ENCODE peak calls at places on chromosomes 1 and 21, in four cellular contexts. W, L, M and D are unnamed samples.

GRCh38 chr1:184648160-184648855 is 106.3 kb downstream of the EDEM3 start:
- DNase-seq in W (no peak), L (no peak), M (no peak), D (no peak)

GRCh38 chr1:94543003-94543402 is 1.4 kb upstream of the F3 start:
- DNase-seq in W (no peak), L (no peak), M (no peak), D (no peak)

GRCh38 chr1:93909146-93910050 is at the start of gene GCLM:
- DNase-seq in W (peak; percentile 82), L (peak; percentile 73), M (peak; percentile 87), D (peak; percentile 98)

GRCh38 chr21:28253378-28253777 is 739.3 kb downstream of the LTN1 start:
- DNase-seq in W (no peak), L (no peak), M (no peak), D (no peak)

GRCh38 chr1:156054500-156055342 is at the start of gene LAMTOR2:
- DNase-seq in W (peak; percentile 98), L (peak; percentile 99), M (peak; percentile 96), D (peak; percentile 95)

GRCh38 chr1:227316941-227317540 is 1.3 kb downstream of the CDC42BPA start:
- DNase-seq in W (no peak), L (no peak), M (no peak), D (peak; percentile 64)

GRCh38 chr1:247642742-247643141 is 36.8 kb downstream of the OR13G1 start:
- DNase-seq in W (no peak), L (no peak), M (no peak), D (no peak)

GRCh38 chr1:42817440-42817767 is 207 bp upstream of the SVBP start:
- DNase-seq in W (no peak), L (no peak), M (no peak), D (no peak)

GRCh38 chr1:152824964-152825363 is 2.3 kb upstream of the LCE1A start:
- DNase-seq in W (no peak), L (no peak), M (no peak), D (no peak)

GRCh38 chr1:77143529-77144121 is 75.6 kb downstream of the PIGK start:
- DNase-seq in W (no peak), L (no peak), M (no peak), D (no peak)

GRCh38 chr1:26408604-26409003 is 2.0 kb upstream of the LIN28A start:
- DNase-seq in W (peak; percentile 58), L (peak; percentile 79), M (peak; percentile 78), D (no peak)

DNA sequence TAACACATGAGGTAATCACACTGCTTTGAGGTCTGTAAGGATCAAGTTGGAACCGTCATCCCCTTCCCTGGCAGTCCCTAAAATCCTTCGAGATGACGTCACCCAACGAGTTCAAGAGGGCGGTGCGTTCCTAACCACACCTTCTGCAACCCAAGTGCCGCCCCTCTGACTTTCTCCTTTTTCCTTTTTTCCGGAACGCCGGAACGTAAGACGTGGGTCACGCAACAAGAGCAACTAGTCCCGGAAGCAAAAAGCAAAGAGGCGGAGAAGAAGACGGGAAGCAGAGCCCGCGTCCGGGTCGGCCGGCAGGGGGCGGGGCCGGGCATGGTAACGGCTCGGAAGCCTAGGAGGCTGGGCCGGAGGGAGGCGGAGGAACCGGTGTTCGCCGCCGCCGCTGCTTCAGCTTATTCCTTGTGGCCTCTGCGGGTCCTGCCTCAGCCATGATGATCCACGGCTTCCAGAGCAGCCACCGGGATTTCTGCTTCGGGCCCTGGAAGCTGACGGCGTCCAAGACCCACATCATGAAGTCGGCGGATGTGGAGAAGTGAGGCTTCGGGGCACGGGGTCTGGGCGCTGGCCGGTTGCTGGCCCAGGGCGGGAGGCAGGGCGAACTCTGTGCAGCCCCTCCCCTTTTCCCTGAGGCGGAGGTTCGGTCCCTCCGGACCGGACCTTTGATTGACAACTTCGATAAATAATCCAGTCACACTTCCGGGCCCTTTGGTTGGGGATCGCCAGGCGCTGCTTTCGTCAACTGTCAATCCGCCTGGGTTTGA is at the start of gene TIPRL:
- DNase-seq in W (peak; percentile 93), L (peak; percentile 94), M (peak; percentile 94), D (peak; percentile 94)
- TF ChIP-seq POLR2A in W (peak; percentile 74), L (peak; percentile 78), M (peak; percentile 66), D (peak; percentile 83)

GRCh38 chr1:161227196-161227871 is 1.5 kb downstream of the TOMM40L start:
- DNase-seq in W (peak; percentile 84), L (peak; percentile 81), M (peak; percentile 86), D (peak; percentile 91)

GRCh38 chr1:161226759-161227158 is 899 bp downstream of the TOMM40L start:
- DNase-seq in W (no peak), L (no peak), M (no peak), D (no peak)

GRCh38 chr1:161226320-161226711 is 456 bp downstream of the TOMM40L start:
- DNase-seq in W (no peak), L (no peak), M (no peak), D (no peak)

GRCh38 chr1:161225178-161225533 is 704 bp upstream of the TOMM40L start:
- DNase-seq in W (no peak), L (no peak), M (no peak), D (no peak)

GRCh38 chr1:161225534-161226319 is at the start of gene TOMM40L:
- DNase-seq in W (peak; percentile 85), L (peak; percentile 84), M (peak; percentile 77), D (peak; percentile 92)
- TF ChIP-seq POLR2A in W (peak; percentile 14), L (no peak), M (no peak), D (peak; percentile 49)

DNA sequence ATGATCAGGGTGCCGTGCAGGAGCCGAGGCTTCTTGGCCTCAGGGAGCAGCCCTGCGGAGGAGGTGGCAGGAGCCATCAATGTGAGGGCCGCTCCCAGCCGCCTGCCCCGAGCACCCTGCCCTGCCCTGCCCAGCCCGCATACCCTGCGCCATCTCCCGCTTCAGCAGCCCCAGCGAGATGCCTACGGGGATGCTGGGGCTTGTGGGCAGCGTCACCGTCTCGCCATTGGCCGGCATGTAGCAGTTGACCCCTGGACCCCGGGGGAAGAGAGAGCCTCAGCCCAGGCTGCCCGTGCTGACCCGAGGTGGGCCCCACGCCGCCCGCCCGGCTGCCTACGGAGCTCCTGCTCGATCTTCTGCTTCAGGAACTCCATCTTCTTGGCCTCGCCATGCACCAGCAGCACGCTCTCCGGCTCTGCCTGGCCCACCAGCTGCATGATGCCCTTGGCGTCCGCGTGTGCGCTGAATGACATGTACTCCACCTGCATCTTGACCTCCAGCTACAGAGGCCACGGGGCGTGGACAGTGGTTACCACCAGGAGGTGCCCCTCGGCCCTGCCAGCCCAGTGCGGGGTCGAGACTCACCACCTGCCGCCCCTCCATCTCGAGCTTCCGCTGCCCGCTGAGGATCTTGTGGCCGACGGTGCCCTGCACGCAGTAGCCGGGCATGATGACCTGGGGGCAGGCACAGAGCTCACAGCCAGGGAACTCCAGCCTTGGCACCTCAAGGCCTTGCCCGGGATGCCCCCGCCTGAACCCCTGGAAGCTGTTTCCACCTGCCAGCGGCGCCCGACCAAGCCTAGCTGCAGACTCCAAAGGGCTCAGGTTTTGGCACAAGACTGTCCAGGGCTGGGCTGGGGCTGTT is 4.3 kb downstream of the PUSL1 start:
- DNase-seq in W (no peak), L (no peak), M (no peak), D (no peak)
- TF ChIP-seq POLR2A in W (no peak), L (no peak), M (no peak), D (no peak)

DNA sequence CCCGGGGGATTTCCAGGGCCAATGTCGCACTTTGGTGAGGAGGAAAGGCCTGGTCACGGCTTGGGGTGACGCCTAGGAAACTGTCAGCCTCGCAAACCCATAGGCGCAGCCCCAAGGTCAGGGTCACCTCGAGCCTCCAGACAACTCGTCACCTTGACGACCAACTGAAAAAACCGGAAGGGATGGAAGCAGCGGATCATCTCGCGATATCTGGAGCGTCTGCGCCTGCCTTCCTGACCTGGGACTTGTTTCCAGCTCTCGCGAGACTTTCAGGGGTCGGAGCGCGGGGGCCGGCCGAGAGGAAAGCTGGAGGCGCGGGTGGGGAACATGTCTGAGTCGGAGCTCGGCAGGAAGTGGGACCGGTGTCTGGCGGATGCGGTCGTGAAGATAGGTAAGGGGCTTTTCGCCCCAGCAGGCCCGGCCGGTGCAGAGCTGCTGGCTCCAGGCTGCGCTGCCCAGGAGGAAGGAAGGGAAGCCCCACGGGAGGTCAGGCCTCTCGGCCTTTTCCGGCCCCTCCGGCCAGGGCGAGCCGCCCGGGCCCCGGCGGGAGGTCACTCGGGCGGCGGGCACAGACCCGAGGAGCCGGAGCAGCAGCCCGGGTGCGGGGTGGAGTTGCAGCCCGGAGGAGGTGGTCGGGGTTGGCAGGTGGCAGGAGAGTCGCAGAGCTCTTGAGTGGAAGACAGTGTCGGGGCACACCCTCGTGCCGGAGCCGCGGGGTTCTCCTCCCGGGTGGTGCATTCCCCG is 47.2 kb upstream of the NBL1 start:
- DNase-seq in W (peak; percentile 96), L (peak; percentile 94), M (peak; percentile 96), D (peak; percentile 97)
- TF ChIP-seq POLR2A in W (peak; percentile 65), L (peak; percentile 53), M (no peak), D (peak; percentile 88)

GRCh38 chr1:205121660-205122488 is at the start of gene RBBP5:
- DNase-seq in W (peak; percentile 92), L (peak; percentile 91), M (peak; percentile 93), D (peak; percentile 99)
- TF ChIP-seq POLR2A in W (peak; percentile 26), L (peak; percentile 51), M (peak; percentile 60), D (peak; percentile 93)